ENCODE peak calls at places on chromosomes 6 and 20, in seven cellular contexts. E, O, A, R, U, W and X are unnamed samples.
A peak's percentile ranks its signal among the peaks of the same experiment; 100 is the strongest.

GRCh38 chr20:46118481-46119020 is 437 bp downstream of the CD40 start:
- DNase-seq in A (no peak), R (peak; percentile 55), O (peak; percentile 87), W (peak; percentile 71), E (no peak), U (peak; percentile 24), X (no peak)

GRCh38 chr6:130459316-130459715 is 93.5 kb downstream of the TMEM200A start:
- DNase-seq in A (no peak), U (no peak), R (no peak), E (no peak), O (no peak), W (no peak), X (no peak)

GRCh38 chr6:109456710-109457595 is 1.4 kb upstream of the MICAL1 start:
- DNase-seq in U (no peak), E (no peak), W (no peak), R (peak; percentile 64), O (no peak), A (no peak), X (no peak)

GRCh38 chr6:167795874-167796667 is 30.6 kb upstream of the AFDN start:
- DNase-seq in O (peak; percentile 77), R (no peak), U (peak; percentile 43), W (peak; percentile 70), A (peak; percentile 75), E (no peak), X (no peak)

GRCh38 chr20:6626805-6627204 is 140.7 kb upstream of the BMP2 start:
- DNase-seq in R (no peak), O (no peak), A (no peak), W (peak; percentile 57), E (no peak), U (no peak), X (no peak)

GRCh38 chr6:24376875-24377274 is 19.0 kb upstream of the DCDC2 start:
- DNase-seq in W (no peak), U (no peak), O (no peak), A (no peak), E (no peak), R (no peak), X (no peak)

GRCh38 chr6:153131037-153131981 is at the start of gene RGS17:
- DNase-seq in W (peak; percentile 82), U (peak; percentile 58), R (peak; percentile 57), A (no peak), O (peak; percentile 82), E (peak; percentile 87), X (peak; percentile 23)

GRCh38 chr20:38164069-38164468 is 1.0 kb downstream of the TGM2 start:
- DNase-seq in W (no peak), U (no peak), O (no peak), R (no peak), E (no peak), A (no peak), X (no peak)

GRCh38 chr20:58542411-58543095 is 27.4 kb upstream of the APCDD1L start:
- DNase-seq in R (no peak), A (peak; percentile 14), O (no peak), W (no peak), E (peak; percentile 24), U (peak; percentile 36), X (no peak)

GRCh38 chr20:23049201-23049932 is at the start of gene THBD:
- DNase-seq in U (peak; percentile 13), W (peak; percentile 71), O (peak; percentile 92), E (peak; percentile 76), R (peak; percentile 64), A (peak; percentile 77), X (no peak)

GRCh38 chr6:143328885-143329284 is 121.6 kb downstream of the ADAT2 start:
- DNase-seq in U (no peak), A (no peak), W (no peak), R (no peak), E (no peak), O (no peak), X (no peak)

GRCh38 chr6:15663057-15663638 is 320 bp upstream of the DTNBP1 start:
- DNase-seq in U (no peak), A (no peak), R (no peak), O (no peak), W (no peak), E (no peak), X (no peak)

GRCh38 chr6:35718911-35719381 is 17.9 kb upstream of the ARMC12 start:
- DNase-seq in U (no peak), O (no peak), R (peak; percentile 57), A (peak; percentile 19), E (peak; percentile 52), W (no peak), X (no peak)

GRCh38 chr6:55174211-55175013 is at the start of gene HCRTR2:
- DNase-seq in R (no peak), E (peak; percentile 19), O (peak; percentile 47), A (no peak), U (no peak), W (peak; percentile 62), X (no peak)

GRCh38 chr6:37491161-37491829 is 8.4 kb downstream of the CCDC167 start:
- DNase-seq in O (no peak), U (no peak), W (peak; percentile 20), E (no peak), R (no peak), A (no peak), X (peak; percentile 47)

GRCh38 chr20:3646651-3647050 is 16.5 kb downstream of the GFRA4 start:
- DNase-seq in E (no peak), R (no peak), U (no peak), A (no peak), O (no peak), W (no peak), X (no peak)

GRCh38 chr6:36504982-36505381 is 42.3 kb downstream of the STK38 start:
- DNase-seq in R (no peak), O (no peak), E (peak; percentile 68), W (no peak), U (no peak), A (no peak), X (no peak)

GRCh38 chr20:64100946-64101688 is 6.2 kb downstream of the NPBWR2 start:
- DNase-seq in R (no peak), A (no peak), U (no peak), O (peak; percentile 34), E (no peak), W (no peak), X (no peak)

GRCh38 chr20:40868568-40869223 is 159.9 kb upstream of the TOP1 start:
- DNase-seq in R (peak; percentile 58), W (no peak), E (peak; percentile 86), A (no peak), O (no peak), U (peak; percentile 3), X (no peak)

GRCh38 chr6:101181006-101181405 is 212.5 kb upstream of the GRIK2 start:
- DNase-seq in A (no peak), O (no peak), W (no peak), U (no peak), R (no peak), E (no peak), X (no peak)

GRCh38 chr6:42142118-42142835 is at the start of gene C6orf132:
- DNase-seq in O (no peak), R (no peak), U (peak; percentile 88), W (peak; percentile 82), E (no peak), A (peak; percentile 87), X (no peak)

GRCh38 chr20:48465271-48465670 is 362.5 kb downstream of the PREX1 start:
- DNase-seq in U (no peak), R (no peak), O (peak; percentile 10), W (no peak), E (no peak), A (no peak), X (no peak)
- H3K4me1 ChIP-seq in U (no peaks in the 10 kb centered on the region), R (no peaks in the 10 kb centered on the region), O (no peaks in the 10 kb centered on the region), W (peaks cover 2% of the 10 kb centered on the region), E (peaks cover 14% of the 10 kb centered on the region), A (no peaks in the 10 kb centered on the region), X (no peaks in the 10 kb centered on the region)

DNA sequence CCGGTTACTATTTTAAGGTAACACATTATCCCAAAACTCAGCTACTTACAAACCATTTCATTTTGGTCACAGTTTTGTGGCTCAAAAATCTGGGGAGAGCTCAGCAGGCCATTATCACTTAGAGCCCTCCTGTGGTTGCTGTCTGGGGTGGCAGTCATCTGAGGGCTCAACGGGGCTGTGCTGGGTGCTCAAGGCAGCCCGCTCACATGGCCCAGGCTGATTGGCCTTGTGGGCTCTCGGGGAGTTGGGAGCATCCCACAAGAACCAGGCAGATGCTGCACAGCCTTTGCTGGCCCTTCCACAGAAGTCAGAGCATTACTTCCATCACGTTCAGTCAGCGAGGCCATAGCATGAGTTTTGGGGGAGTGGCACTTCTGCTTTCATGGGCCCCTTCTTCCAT is 6.3 kb upstream of the VSX1 start:
- DNase-seq in E (no peak), R (no peak), U (no peak), W (no peak), A (no peak), O (no peak), X (no peak)
- H3K27me3 ChIP-seq in E (peaks cover 82% of the 10 kb centered on the region), R (no peaks in the 10 kb centered on the region), U (no peaks in the 10 kb centered on the region), W (peaks cover 30% of the 10 kb centered on the region), A (no peaks in the 10 kb centered on the region), O (peaks cover 31% of the 10 kb centered on the region), X (peaks cover 26% of the 10 kb centered on the region)

GRCh38 chr20:32363492-32363891 is 5.4 kb downstream of the ASXL1 start:
- DNase-seq in R (no peak), E (no peak), W (no peak), U (no peak), A (no peak), O (no peak), X (no peak)
- H3K4me1 ChIP-seq in R (peaks cover 17% of the 10 kb centered on the region), E (peaks cover 52% of the 10 kb centered on the region), W (no peaks in the 10 kb centered on the region), U (peaks cover 35% of the 10 kb centered on the region), A (peaks cover 13% of the 10 kb centered on the region), O (peaks cover 94% of the 10 kb centered on the region), X (peaks cover 84% of the 10 kb centered on the region)

GRCh38 chr6:32852018-32852843 is 1.3 kb downstream of the TAP1 start:
- DNase-seq in A (no peak), W (no peak), R (peak; percentile 58), O (peak; percentile 89), U (no peak), E (peak; percentile 51), X (no peak)

GRCh38 chr6:32855467-32856174 is 1.6 kb downstream of the PSMB9 start:
- DNase-seq in U (no peak), E (no peak), A (no peak), O (no peak), W (no peak), R (no peak), X (no peak)

GRCh38 chr6:32852844-32853540 is 512 bp downstream of the TAP1 start:
- DNase-seq in A (no peak), U (peak; percentile 46), E (peak; percentile 68), O (peak; percentile 93), R (peak; percentile 56), W (peak; percentile 42), X (peak; percentile 47)

GRCh38 chr6:32853541-32854375 is at the start of the genes PSMB9 and TAP1:
- DNase-seq in W (peak; percentile 95), O (peak; percentile 99), A (peak; percentile 85), E (peak; percentile 97), R (peak; percentile 96), U (peak; percentile 92), X (peak; percentile 94)

DNA sequence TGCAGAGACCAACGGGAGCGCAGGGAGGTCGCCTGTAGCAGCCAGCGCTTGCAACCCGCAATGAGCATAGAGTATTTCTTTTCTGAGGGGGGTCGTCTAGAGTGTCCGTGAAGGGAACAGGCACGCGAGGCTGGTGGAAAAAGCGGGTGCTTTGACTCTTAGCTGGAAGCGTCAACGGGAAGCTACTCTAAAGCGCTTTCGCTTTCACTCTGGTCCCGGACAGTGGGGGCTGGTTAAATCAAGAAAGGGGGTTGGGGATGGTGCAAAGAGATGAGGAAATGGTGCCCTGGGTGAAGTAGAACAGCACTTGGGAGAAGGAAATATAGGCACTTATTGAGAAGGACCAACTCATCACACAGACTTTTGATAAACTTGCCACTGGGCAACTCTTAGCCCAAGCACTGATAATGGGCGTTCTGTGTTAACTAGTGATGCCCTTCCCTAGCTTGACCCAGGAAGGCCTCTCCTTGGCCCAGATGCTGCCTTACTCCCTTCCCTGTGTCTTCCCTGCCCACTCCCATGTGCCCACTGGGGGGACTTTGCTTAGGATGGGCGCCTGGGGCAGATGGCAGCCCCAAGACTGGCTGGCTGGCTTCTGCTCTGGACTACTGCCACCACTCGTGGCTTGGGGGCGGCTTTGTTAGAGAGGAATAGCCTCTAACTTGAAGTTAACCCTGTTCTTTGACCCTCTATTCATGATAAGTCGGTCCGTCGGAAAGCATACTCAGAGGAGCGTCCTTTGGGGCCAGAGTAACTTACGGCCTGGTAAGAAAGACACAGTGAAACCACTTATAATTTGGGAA is 585 bp downstream of the PSMB9 start:
- DNase-seq in E (peak; percentile 76), W (no peak), R (peak; percentile 57), A (no peak), U (peak; percentile 35), O (peak; percentile 85), X (no peak)
- H3K27me3 ChIP-seq in E (no peaks in the 10 kb centered on the region), W (peaks cover 6% of the 10 kb centered on the region), R (no peaks in the 10 kb centered on the region), A (no peaks in the 10 kb centered on the region), U (no peaks in the 10 kb centered on the region), O (no peaks in the 10 kb centered on the region), X (no peaks in the 10 kb centered on the region)